ENCODE peak calls at places on chromosomes 2 and 18, in eight cellular contexts. F is choroid plexus epithelial cell; X is IMR-90; M is mammary epithelial cell; P is A549; B is CD8-positive, alpha-beta T cell; H is hepatocyte; L is tibial nerve. J is an unnamed sample.
A peak's percentile ranks its signal among the peaks of the same experiment; 100 is the strongest.

GRCh38 chr2:182642328-182642727 is 73.7 kb upstream of the DNAJC10 start:
- DNase-seq in F (peak; percentile 88), X (peak; percentile 59), M (peak; percentile 44), P (peak; percentile 63), B (peak; percentile 42), H (peak; percentile 59), L (peak; percentile 23), J (peak; percentile 70)

GRCh38 chr2:169877406-169877805 is 50.2 kb downstream of the UBR3 start:
- DNase-seq in F (peak; percentile 72), X (peak; percentile 33), M (no peak), P (peak; percentile 54), B (peak; percentile 21), H (peak; percentile 29), L (no peak), J (peak; percentile 8)

GRCh38 chr2:237434916-237435315 is 21.0 kb upstream of the COL6A3 start:
- DNase-seq in F (peak; percentile 71), X (peak; percentile 75), M (no peak), P (no peak), B (peak; percentile 83), H (no peak), L (no peak), J (peak; percentile 65)

GRCh38 chr2:31197166-31197565 is 20.1 kb downstream of the CAPN14 start:
- DNase-seq in F (no peak), X (no peak), M (peak; percentile 9), P (no peak), B (no peak), H (peak; percentile 48), L (no peak), J (no peak)

GRCh38 chr2:48377646-48378045 is 152.3 kb upstream of the STON1 start:
- DNase-seq in F (no peak), X (no peak), M (peak; percentile 51), P (no peak), B (no peak), H (no peak), L (no peak), J (no peak)

GRCh38 chr2:17270894-17271293 is 247.3 kb downstream of the RAD51AP2 start:
- DNase-seq in F (no peak), X (no peak), M (no peak), P (no peak), B (no peak), H (no peak), L (no peak), J (peak; percentile 48)

GRCh38 chr2:112301171-112301584 is 25.8 kb downstream of the ZC3H6 start:
- DNase-seq in F (peak; percentile 72), X (peak; percentile 77), M (peak; percentile 42), P (no peak), B (no peak), H (peak; percentile 25), L (no peak), J (no peak)

GRCh38 chr18:73244411-73244810 is 376.6 kb upstream of the NETO1 start:
- DNase-seq in F (peak; percentile 89), X (peak; percentile 34), M (peak; percentile 9), P (no peak), B (no peak), H (no peak), L (no peak), J (no peak)

GRCh38 chr2:199382091-199382490 is 75.6 kb downstream of the SATB2 start:
- DNase-seq in F (peak; percentile 37), X (peak; percentile 10), M (no peak), P (no peak), B (no peak), H (no peak), L (no peak), J (no peak)

GRCh38 chr2:62505109-62505508 is 886 bp downstream of the TMEM17 start:
- DNase-seq in F (peak; percentile 4), X (no peak), M (no peak), P (peak; percentile 23), B (no peak), H (no peak), L (no peak), J (no peak)

GRCh38 chr2:189549440-189549832 is 31.1 kb downstream of the SLC40A1 start:
- DNase-seq in F (peak; percentile 83), X (peak; percentile 68), M (no peak), P (no peak), B (no peak), H (no peak), L (no peak), J (no peak)

GRCh38 chr2:224570328-224570993 is 14.7 kb downstream of the CUL3 start:
- DNase-seq in F (peak; percentile 58), X (peak; percentile 60), M (no peak), P (no peak), B (no peak), H (no peak), L (no peak), J (no peak)

GRCh38 chr2:162037886-162038285 is 36.1 kb downstream of the DPP4 start:
- DNase-seq in F (no peak), X (no peak), M (no peak), P (no peak), B (no peak), H (no peak), L (no peak), J (no peak)

GRCh38 chr2:237156131-237156856 is 70.6 kb downstream of the COPS8 start:
- DNase-seq in F (peak; percentile 91), X (peak; percentile 93), M (peak; percentile 43), P (no peak), B (no peak), H (peak; percentile 52), L (peak; percentile 50), J (peak; percentile 15)

GRCh38 chr2:173101687-173102086 is 26.0 kb downstream of the MAP3K20 start:
- DNase-seq in F (peak; percentile 86), X (peak; percentile 76), M (peak; percentile 91), P (no peak), B (no peak), H (no peak), L (no peak), J (peak; percentile 68)

GRCh38 chr2:188456114-188456909 is 164.6 kb downstream of the GULP1 start:
- DNase-seq in F (no peak), X (no peak), M (no peak), P (no peak), B (no peak), H (no peak), L (no peak), J (no peak)
- TF ChIP-seq CTCF in F (peak; percentile 62), X (peak; percentile 24), M (peak; percentile 13), P (peak; percentile 20), B (no peak), H (no peak), L (no peak), J (peak; percentile 41)

GRCh38 chr2:165406053-165406628 is 63.4 kb upstream of the CSRNP3 start:
- DNase-seq in F (peak; percentile 30), X (no peak), M (peak; percentile 5), P (no peak), B (no peak), H (no peak), L (no peak), J (no peak)

GRCh38 chr2:165401285-165401852 is 68.1 kb upstream of the CSRNP3 start:
- DNase-seq in F (peak; percentile 93), X (peak; percentile 79), M (peak; percentile 31), P (peak; percentile 78), B (no peak), H (peak; percentile 88), L (peak; percentile 57), J (peak; percentile 76)

GRCh38 chr2:165407464-165407863 is 62.0 kb upstream of the CSRNP3 start:
- DNase-seq in F (no peak), X (no peak), M (no peak), P (no peak), B (no peak), H (no peak), L (no peak), J (no peak)

GRCh38 chr2:165402142-165402541 is 67.4 kb upstream of the CSRNP3 start:
- DNase-seq in F (no peak), X (no peak), M (no peak), P (no peak), B (no peak), H (peak; percentile 16), L (no peak), J (no peak)
- H3K4me3 ChIP-seq in F (no peak overlapping the region), X (no peak overlapping the region), M (no peak overlapping the region), P (no peak overlapping the region), B (no peak overlapping the region), H (no peak overlapping the region), L (no peak overlapping the region), J (no peak overlapping the region)

GRCh38 chr2:184644685-184645084 is 46.4 kb downstream of the ZNF804A start:
- DNase-seq in F (peak; percentile 50), X (peak; percentile 32), M (no peak), P (no peak), B (no peak), H (no peak), L (no peak), J (no peak)
- TF ChIP-seq CTCF in F (no peak), X (peak; percentile 38), M (peak; percentile 28), P (no peak), B (no peak), H (peak; percentile 43), L (no peak), J (no peak)

GRCh38 chr2:10266133-10266620 is 36.5 kb upstream of the HPCAL1 start:
- DNase-seq in F (peak; percentile 41), X (peak; percentile 56), M (no peak), P (no peak), B (no peak), H (no peak), L (no peak), J (no peak)

GRCh38 chr2:10267036-10267435 is 35.7 kb upstream of the HPCAL1 start:
- DNase-seq in F (no peak), X (no peak), M (no peak), P (no peak), B (no peak), H (no peak), L (no peak), J (no peak)

GRCh38 chr2:10267551-10268465 is 34.9 kb upstream of the HPCAL1 start:
- DNase-seq in F (no peak), X (no peak), M (no peak), P (no peak), B (no peak), H (no peak), L (no peak), J (no peak)

GRCh38 chr2:10265328-10266132 is 37.2 kb upstream of the HPCAL1 start:
- DNase-seq in F (no peak), X (no peak), M (no peak), P (no peak), B (peak; percentile 8), H (no peak), L (no peak), J (no peak)

GRCh38 chr2:10264506-10265327 is 38.0 kb upstream of the HPCAL1 start:
- DNase-seq in F (no peak), X (no peak), M (no peak), P (no peak), B (no peak), H (no peak), L (no peak), J (no peak)
- H3K4me3 ChIP-seq in F (no peak overlapping the region), X (no peak overlapping the region), M (no peak overlapping the region), P (no peak overlapping the region), B (no peak overlapping the region), H (no peak overlapping the region), L (no peak overlapping the region), J (no peak overlapping the region)

DNA sequence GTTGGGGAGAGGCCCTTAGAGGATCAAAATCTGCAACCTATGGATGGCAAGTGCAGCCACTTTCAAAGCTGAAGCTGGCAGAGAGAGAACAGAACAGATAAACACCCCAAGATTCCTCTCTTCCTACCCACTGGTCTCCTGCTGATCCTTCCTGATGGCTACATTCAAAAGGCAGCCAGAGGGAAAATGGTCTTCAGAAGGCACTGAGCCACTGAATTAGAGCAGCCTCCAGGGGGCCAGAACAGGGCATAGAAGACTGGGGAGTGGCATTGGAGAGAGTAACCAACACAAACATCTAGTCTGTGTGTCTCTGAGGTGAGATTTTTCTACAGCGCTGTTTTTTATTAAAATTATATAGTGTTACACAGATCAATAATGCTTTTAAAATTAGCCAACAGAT is 432.6 kb downstream of the PARD3B start:
- DNase-seq in F (no peak), X (no peak), M (no peak), P (peak; percentile 5), B (no peak), H (no peak), L (no peak), J (no peak)
- TF ChIP-seq CTCF in F (peak; percentile 6), X (no peak), M (no peak), P (no peak), B (no peak), H (no peak), L (no peak), J (no peak)